ENCODE peak calls at places on chromosomes 11 and 22, in ten cellular contexts. H is mammary epithelial cell; Z is right lobe of liver; T is testis; U is transverse colon; J is effector memory CD4-positive, alpha-beta T cell; A is naive thymus-derived CD4-positive, alpha-beta T cell; N is IMR-90; F is tibial artery; Q is H9. P is an unnamed sample.

GRCh38 chr11:12512826-12513395 is 135.5 kb downstream of the PARVA start:
- DNase-seq in H (no peak), Z (no peak), T (no peak), U (no peak), J (no peak), A (no peak), N (no peak), F (no peak), Q (no peak), P (no peak)

GRCh38 chr11:596374-596773 is 19.4 kb downstream of the IRF7 start:
- DNase-seq in H (no peak), Z (no peak), T (no peak), U (no peak), J (no peak), A (no peak), N (no peak), F (no peak), Q (no peak), P (no peak)

GRCh38 chr11:74354036-74354435 is 42.6 kb upstream of the P4HA3 start:
- DNase-seq in H (no peak), Z (no peak), T (no peak), U (no peak), J (no peak), A (no peak), N (no peak), F (no peak), Q (no peak), P (no peak)

GRCh38 chr11:16880184-16880583 is 134.0 kb downstream of the PLEKHA7 start:
- DNase-seq in H (no peak), Z (no peak), T (peak), U (no peak), J (no peak), A (no peak), N (no peak), F (no peak), Q (no peak), P (no peak)

GRCh38 chr22:38243007-38243775 is 29.6 kb downstream of the TMEM184B start:
- DNase-seq in H (peak), Z (no peak), T (peak), U (peak), J (no peak), A (no peak), N (peak), F (no peak), Q (no peak), P (no peak)

GRCh38 chr11:2760196-2760871 is 60.5 kb upstream of the KCNQ1OT1 start:
- DNase-seq in H (no peak), Z (peak), T (peak), U (peak), J (no peak), A (no peak), N (no peak), F (peak), Q (peak), P (no peak)

GRCh38 chr11:35274909-35275807 is 136.2 kb downstream of the CD44 start:
- DNase-seq in H (peak), Z (peak), T (peak), U (peak), J (no peak), A (no peak), N (no peak), F (peak), Q (no peak), P (peak)

GRCh38 chr11:121035169-121035755 is 11.4 kb downstream of the TBCEL start:
- DNase-seq in H (no peak), Z (no peak), T (no peak), U (no peak), J (no peak), A (no peak), N (no peak), F (no peak), Q (no peak), P (no peak)

GRCh38 chr11:105673089-105673488 is 63.2 kb downstream of the GRIA4 start:
- DNase-seq in H (peak), Z (no peak), T (peak), U (no peak), J (no peak), A (no peak), N (peak), F (no peak), Q (peak), P (no peak)

GRCh38 chr11:12122083-12122482 is 11.7 kb downstream of the MICAL2 start:
- DNase-seq in H (no peak), Z (no peak), T (no peak), U (no peak), J (no peak), A (no peak), N (no peak), F (no peak), Q (peak), P (no peak)

GRCh38 chr22:32324505-32325415 is 32.9 kb upstream of the RFPL3 start:
- DNase-seq in H (no peak), Z (no peak), T (peak), U (no peak), J (no peak), A (no peak), N (no peak), F (peak), Q (peak), P (no peak)

GRCh38 chr22:48753381-48753730 is 1074.3 kb downstream of the BRD1 start:
- DNase-seq in H (no peak), Z (no peak), T (no peak), U (no peak), J (no peak), A (no peak), N (no peak), F (no peak), Q (no peak), P (no peak)
- H3K27ac ChIP-seq in H (no peak), Z (no peak), T (no peak), U (no peak), J (no peak), A (no peak), N (no peak), F (no peak), Q (no peak), P (no peak)

GRCh38 chr11:67428052-67429001 is at the start of gene RPS6KB2:
- DNase-seq in H (peak), Z (peak), T (peak), U (peak), J (peak), A (peak), N (peak), F (peak), Q (peak), P (peak)
- H3K27ac ChIP-seq in H (peak), Z (peak), T (peak), U (peak), J (peak), A (peak), N (peak), F (peak), Q (no peak), P (peak)

DNA sequence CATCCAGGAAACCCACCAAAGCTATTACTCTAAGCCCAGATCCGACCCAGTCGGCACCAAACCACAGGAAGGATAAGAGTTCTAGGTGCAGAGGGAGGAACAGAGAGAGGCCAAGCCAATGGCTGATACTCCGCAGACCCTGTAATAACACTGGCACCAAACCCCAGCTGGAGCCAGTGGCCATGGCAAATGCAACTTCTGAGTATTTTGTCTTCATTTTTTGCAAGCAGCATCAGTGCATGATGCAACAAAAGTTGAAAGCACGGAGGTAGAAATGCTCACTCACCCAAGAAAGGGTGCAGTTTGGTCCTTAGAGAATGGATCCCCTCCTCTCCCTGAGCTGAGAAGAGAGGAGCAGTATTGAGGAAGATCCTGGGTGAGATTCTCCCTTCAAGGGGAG is 2.8 kb downstream of the TMEM121B start:
- DNase-seq in H (no peak), Z (no peak), T (no peak), U (no peak), J (no peak), A (no peak), N (no peak), F (no peak), Q (no peak), P (no peak)
- H3K27ac ChIP-seq in H (no peak), Z (no peak), T (no peak), U (no peak), J (peak), A (no peak), N (no peak), F (no peak), Q (no peak), P (no peak)

DNA sequence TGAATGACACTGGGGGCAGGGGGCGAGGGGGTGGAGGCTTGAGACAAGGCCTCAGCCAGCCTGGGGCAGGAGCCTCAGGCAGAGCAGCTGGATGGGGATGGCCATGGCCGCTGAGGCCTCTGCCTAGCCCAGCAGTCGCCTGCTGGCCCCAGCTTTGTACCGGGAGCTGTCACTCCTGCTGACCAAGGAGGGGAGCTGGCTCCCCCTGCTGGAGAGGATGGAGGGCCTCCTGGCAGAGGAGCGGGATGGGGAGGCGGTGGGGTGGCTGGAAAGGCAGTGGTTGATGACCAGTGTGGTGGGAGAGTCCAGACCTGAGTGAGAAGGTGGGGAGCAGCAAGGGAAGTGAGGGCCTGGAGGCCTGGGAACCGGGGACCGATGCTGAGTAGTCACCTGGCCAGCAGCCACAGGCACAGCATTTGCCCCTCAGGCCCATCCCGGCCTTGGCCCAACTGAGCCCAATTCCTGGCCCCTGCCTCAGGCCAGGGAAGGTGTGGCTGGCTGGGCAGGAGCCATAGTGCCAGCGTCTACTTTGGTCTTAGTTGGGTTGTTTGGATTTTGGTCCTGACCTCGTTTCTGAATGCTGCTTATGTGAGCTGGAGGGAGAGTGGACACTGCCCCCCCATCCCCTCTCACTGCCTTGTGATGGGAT is 6.0 kb upstream of the SUSD2 start:
- DNase-seq in H (peak), Z (peak), T (peak), U (peak), J (peak), A (peak), N (peak), F (peak), Q (peak), P (peak)
- H3K27ac ChIP-seq in H (no peak), Z (no peak), T (no peak), U (peak), J (no peak), A (no peak), N (no peak), F (peak), Q (no peak), P (peak)

DNA sequence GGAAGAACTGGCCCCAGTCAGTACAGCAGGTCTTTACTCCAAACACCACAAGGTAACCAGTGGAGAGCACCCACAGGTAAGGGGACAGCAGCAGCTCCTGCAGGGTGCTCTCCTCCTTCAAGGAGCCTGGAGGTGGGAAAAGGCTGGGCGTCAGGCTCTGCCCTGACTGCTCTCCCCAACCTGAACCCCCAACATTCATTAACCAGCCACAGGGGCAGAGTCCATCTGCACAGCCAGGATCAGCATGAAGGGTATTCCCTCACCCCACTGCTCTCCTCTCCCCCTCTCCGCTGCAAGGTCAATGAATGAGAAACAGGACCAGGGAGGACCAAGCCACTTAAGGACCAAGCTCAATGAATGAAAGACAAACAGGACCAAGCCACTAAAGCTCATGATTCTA is 3.7 kb downstream of the SLC37A4 start:
- DNase-seq in H (no peak), Z (peak), T (no peak), U (no peak), J (no peak), A (no peak), N (no peak), F (no peak), Q (no peak), P (no peak)
- H3K27ac ChIP-seq in H (no peak), Z (no peak), T (no peak), U (no peak), J (no peak), A (no peak), N (no peak), F (no peak), Q (no peak), P (no peak)

GRCh38 chr11:111680486-111681175 is 78.4 kb downstream of the SIK2 start:
- DNase-seq in H (no peak), Z (no peak), T (no peak), U (no peak), J (no peak), A (no peak), N (no peak), F (no peak), Q (no peak), P (no peak)

GRCh38 chr11:111688028-111688427 is 78.2 kb downstream of the PPP2R1B start:
- DNase-seq in H (no peak), Z (peak), T (no peak), U (no peak), J (no peak), A (no peak), N (no peak), F (no peak), Q (no peak), P (no peak)

DNA sequence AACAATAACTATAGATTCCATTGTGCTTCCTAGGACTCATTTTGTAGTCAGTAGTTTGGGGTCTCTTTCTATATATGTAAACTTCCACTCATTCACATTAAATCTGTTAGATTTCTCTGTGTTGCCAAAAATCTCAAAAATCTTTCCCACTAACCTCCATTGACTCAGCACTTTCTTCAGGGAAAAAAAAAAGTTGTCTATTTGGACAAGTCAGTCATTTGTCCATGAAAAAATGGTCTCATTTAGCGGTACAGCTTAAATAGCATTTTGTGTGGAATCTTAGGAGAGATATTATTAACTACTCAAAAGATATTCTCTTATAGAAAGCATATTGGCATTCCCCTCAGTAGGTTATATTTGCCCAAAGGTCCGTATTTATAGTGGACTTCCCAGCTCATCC is 81.9 kb downstream of the PPP2R1B start:
- DNase-seq in H (no peak), Z (no peak), T (no peak), U (no peak), J (no peak), A (no peak), N (no peak), F (no peak), Q (no peak), P (no peak)
- H3K27ac ChIP-seq in H (no peak), Z (no peak), T (no peak), U (no peak), J (no peak), A (no peak), N (no peak), F (no peak), Q (no peak), P (no peak)

GRCh38 chr11:65366340-65366773 is 11.8 kb downstream of the TIGD3 start:
- DNase-seq in H (peak), Z (no peak), T (peak), U (peak), J (no peak), A (peak), N (peak), F (no peak), Q (peak), P (no peak)
- H3K27ac ChIP-seq in H (no peak), Z (no peak), T (peak), U (peak), J (no peak), A (no peak), N (no peak), F (no peak), Q (no peak), P (no peak)

DNA sequence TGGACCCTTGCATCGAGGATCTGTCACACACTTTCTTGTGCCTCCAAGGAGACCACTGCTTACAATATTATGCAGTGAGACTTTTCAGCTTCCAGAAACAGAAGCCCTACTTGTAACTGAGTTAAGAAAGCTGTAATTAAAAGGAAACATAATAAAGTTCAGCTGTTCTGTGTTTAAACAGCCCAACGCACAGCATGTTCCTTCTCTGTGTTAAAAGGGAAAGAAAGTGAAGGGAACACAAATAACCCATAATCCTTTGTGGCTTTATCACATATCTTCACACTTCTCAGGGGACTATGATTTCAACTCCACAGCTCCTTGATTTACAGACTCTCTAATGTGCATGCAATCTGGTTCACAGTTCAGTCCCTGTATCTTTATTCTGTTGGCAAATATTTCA is 200.3 kb upstream of the MTNR1B start:
- DNase-seq in H (no peak), Z (no peak), T (no peak), U (no peak), J (no peak), A (no peak), N (no peak), F (no peak), Q (no peak), P (no peak)
- H3K27ac ChIP-seq in H (no peak), Z (no peak), T (no peak), U (no peak), J (no peak), A (no peak), N (no peak), F (no peak), Q (no peak), P (peak)

GRCh38 chr11:65132988-65133700 is 1.2 kb downstream of the SYVN1 start:
- DNase-seq in H (peak), Z (peak), T (peak), U (peak), J (no peak), A (no peak), N (no peak), F (peak), Q (peak), P (no peak)

GRCh38 chr11:65133724-65134123 is 595 bp downstream of the SYVN1 start:
- DNase-seq in H (no peak), Z (peak), T (no peak), U (no peak), J (no peak), A (no peak), N (no peak), F (peak), Q (no peak), P (no peak)

GRCh38 chr11:65131895-65132237 is 2.5 kb downstream of the SYVN1 start:
- DNase-seq in H (no peak), Z (no peak), T (no peak), U (no peak), J (no peak), A (no peak), N (no peak), F (peak), Q (no peak), P (no peak)

GRCh38 chr11:65131417-65131776 is 2.9 kb downstream of the SYVN1 start:
- DNase-seq in H (no peak), Z (no peak), T (no peak), U (no peak), J (no peak), A (no peak), N (no peak), F (peak), Q (no peak), P (no peak)

DNA sequence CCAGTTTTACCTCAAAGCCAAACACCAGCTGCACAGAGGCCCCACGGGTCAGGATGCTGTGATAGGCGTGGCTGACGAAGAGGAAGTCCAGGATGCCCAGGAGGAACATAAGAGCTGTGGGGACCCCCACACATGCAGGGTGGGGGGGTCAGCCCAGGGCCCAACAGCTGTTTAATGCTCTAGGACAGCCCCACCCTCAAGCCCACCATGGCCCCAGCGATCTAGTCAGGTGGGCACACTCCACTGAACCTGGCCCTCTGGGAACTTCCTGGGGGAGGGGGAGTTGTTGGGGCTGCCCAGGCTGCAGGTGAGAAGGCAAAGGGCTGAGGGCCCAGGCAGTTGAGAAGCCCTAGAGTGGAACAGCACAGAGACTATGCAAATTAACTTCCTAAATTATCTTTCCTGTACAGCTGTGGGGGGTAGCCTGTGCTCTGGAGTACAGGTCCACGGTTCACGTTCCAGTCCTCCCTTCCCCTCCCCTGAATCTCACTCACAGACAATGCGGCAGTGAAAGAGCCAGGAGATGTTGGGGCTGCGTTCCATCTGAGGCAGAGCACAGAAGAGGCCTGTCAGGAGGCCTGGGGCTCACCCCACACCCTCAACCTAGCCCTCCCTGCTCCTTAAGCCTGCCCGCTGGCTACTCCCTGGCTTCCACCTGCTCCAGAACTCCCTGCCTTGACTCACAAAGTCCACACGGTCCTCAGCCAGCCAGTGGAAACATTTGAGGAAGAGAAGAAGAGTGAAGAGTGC is 1.9 kb downstream of the SYVN1 start:
- DNase-seq in H (no peak), Z (no peak), T (no peak), U (no peak), J (no peak), A (no peak), N (no peak), F (peak), Q (no peak), P (no peak)
- H3K27ac ChIP-seq in H (no peak), Z (no peak), T (no peak), U (peak), J (no peak), A (peak), N (no peak), F (no peak), Q (no peak), P (no peak)

GRCh38 chr11:76807206-76807875 is 24.2 kb downstream of the TSKU start:
- DNase-seq in H (peak), Z (peak), T (peak), U (peak), J (no peak), A (peak), N (peak), F (peak), Q (peak), P (no peak)
- H3K27ac ChIP-seq in H (no peak), Z (peak), T (no peak), U (no peak), J (no peak), A (no peak), N (no peak), F (peak), Q (no peak), P (no peak)